ENCODE peak calls at places on chromosomes 6 and 20, in ten cellular contexts. J, O, Y, G, N, U, X, Q, P and L are unnamed samples.

GRCh38 chr20:63968136-63968927 is 1.4 kb downstream of the ZNF512B start:
- DNase-seq in J (no peak), O (no peak), Y (no peak), G (no peak), N (no peak), U (no peak), X (no peak), Q (no peak), P (no peak), L (no peak)

GRCh38 chr6:92977018-92977417 is 442.3 kb downstream of the EPHA7 start:
- DNase-seq in J (no peak), O (no peak), Y (no peak), G (no peak), N (no peak), U (no peak), X (no peak), Q (no peak), P (no peak), L (no peak)

GRCh38 chr6:111842891-111843290 is 30.4 kb downstream of the FYN start:
- DNase-seq in J (no peak), O (peak; percentile 47), Y (no peak), G (no peak), N (no peak), U (no peak), X (no peak), Q (no peak), P (no peak), L (peak; percentile 55)

GRCh38 chr6:149925253-149925973 is 2.5 kb upstream of the RAET1G start:
- DNase-seq in J (no peak), O (peak; percentile 9), Y (peak; percentile 36), G (no peak), N (peak; percentile 61), U (no peak), X (no peak), Q (no peak), P (no peak), L (peak; percentile 16)

GRCh38 chr6:20069130-20069529 is 143.1 kb downstream of the MBOAT1 start:
- DNase-seq in J (no peak), O (no peak), Y (peak; percentile 5), G (no peak), N (no peak), U (no peak), X (no peak), Q (no peak), P (no peak), L (no peak)

GRCh38 chr6:149834513-149835481 is 29.4 kb downstream of the LRP11 start:
- DNase-seq in J (peak; percentile 50), O (no peak), Y (peak; percentile 80), G (peak; percentile 63), N (no peak), U (peak; percentile 77), X (peak; percentile 72), Q (peak; percentile 56), P (no peak), L (peak; percentile 79)

GRCh38 chr20:37673429-37673828 is 20.4 kb upstream of the CTNNBL1 start:
- DNase-seq in J (no peak), O (no peak), Y (no peak), G (no peak), N (no peak), U (no peak), X (no peak), Q (no peak), P (no peak), L (no peak)

GRCh38 chr6:96468681-96469224 is 52.9 kb upstream of the UFL1 start:
- DNase-seq in J (no peak), O (no peak), Y (no peak), G (no peak), N (no peak), U (peak; percentile 69), X (no peak), Q (no peak), P (no peak), L (no peak)

GRCh38 chr20:36259177-36259835 is 23.0 kb downstream of the AAR2 start:
- DNase-seq in J (no peak), O (no peak), Y (no peak), G (no peak), N (no peak), U (no peak), X (no peak), Q (no peak), P (peak; percentile 23), L (no peak)

GRCh38 chr20:51042064-51042463 is 19.2 kb upstream of the KCNG1 start:
- DNase-seq in J (no peak), O (no peak), Y (no peak), G (no peak), N (no peak), U (no peak), X (no peak), Q (no peak), P (no peak), L (no peak)

GRCh38 chr6:116217069-116217468 is 36.8 kb downstream of the TSPYL4 start:
- DNase-seq in J (no peak), O (no peak), Y (peak; percentile 61), G (no peak), N (no peak), U (peak; percentile 85), X (no peak), Q (no peak), P (no peak), L (peak; percentile 65)

GRCh38 chr6:169990095-169991030 is 238.9 kb downstream of the ERMARD start:
- DNase-seq in J (no peak), O (no peak), Y (peak; percentile 26), G (no peak), N (no peak), U (peak; percentile 94), X (no peak), Q (peak; percentile 47), P (peak; percentile 69), L (no peak)